ENCODE peak calls at places on chromosomes 7 and 10, in four cellular contexts. K, W, Z and Y are unnamed samples.

GRCh38 chr10:46310143-46310514 is 23.3 kb downstream of the ANTXRL start:
- DNase-seq in W (no peak), Z (no peak), K (no peak), Y (no peak)

GRCh38 chr10:80191589-80192270 is 13.6 kb downstream of the ANXA11 start:
- DNase-seq in W (no peak), K (no peak), Z (no peak), Y (no peak)

GRCh38 chr7:125338110-125338509 is 408.5 kb upstream of the POT1 start:
- DNase-seq in W (no peak), K (no peak), Z (no peak), Y (no peak)

GRCh38 chr7:93958216-93958615 is 36.7 kb downstream of the GNG11 start:
- DNase-seq in Z (no peak), W (no peak), K (no peak), Y (no peak)

GRCh38 chr7:21617916-21618390 is 75.1 kb downstream of the DNAH11 start:
- DNase-seq in K (no peak), W (no peak), Z (peak; percentile 79), Y (peak; percentile 47)

GRCh38 chr7:131896189-131896855 is 339.9 kb upstream of the PODXL start:
- DNase-seq in W (no peak), K (peak; percentile 47), Z (no peak), Y (no peak)

GRCh38 chr7:106616692-106617052 is 44.3 kb downstream of the CCDC71L start:
- DNase-seq in Z (no peak), W (no peak), K (no peak), Y (no peak)

GRCh38 chr7:94580601-94581000 is 71.0 kb downstream of the CASD1 start:
- DNase-seq in W (no peak), Z (peak; percentile 93), K (no peak), Y (no peak)

GRCh38 chr7:106610996-106611886 is 49.7 kb downstream of the CCDC71L start:
- DNase-seq in W (no peak), K (no peak), Z (no peak), Y (no peak)

GRCh38 chr10:113753020-113753692 is 1.7 kb downstream of the PLEKHS1 start:
- DNase-seq in W (no peak), K (no peak), Z (no peak), Y (no peak)

GRCh38 chr10:1752153-1752552 is 14.8 kb upstream of the ADARB2 start:
- DNase-seq in W (no peak), K (no peak), Z (no peak), Y (no peak)

GRCh38 chr7:131570401-131570800 is 14.0 kb upstream of the PODXL start:
- DNase-seq in W (no peak), K (no peak), Z (peak; percentile 9), Y (no peak)

GRCh38 chr10:59362184-59362966 is at the start of gene FAM13C:
- DNase-seq in K (peak; percentile 58), W (no peak), Z (peak; percentile 7), Y (peak; percentile 81)

GRCh38 chr7:65269150-65269856 is 104.4 kb upstream of the ZNF92 start:
- DNase-seq in W (peak; percentile 97), Z (peak; percentile 90), K (peak; percentile 88), Y (peak; percentile 96)

GRCh38 chr7:68063171-68063570 is 1066.5 kb downstream of the TYW1 start:
- DNase-seq in W (peak; percentile 27), Z (no peak), K (no peak), Y (peak; percentile 25)

GRCh38 chr10:35289198-35289597 is 47.1 kb upstream of the CCNY start:
- DNase-seq in K (no peak), W (no peak), Z (no peak), Y (no peak)

GRCh38 chr7:76220185-76221057 is 18.7 kb downstream of the SRRM3 start:
- DNase-seq in W (no peak), Z (peak; percentile 49), K (peak; percentile 62), Y (no peak)

GRCh38 chr10:43090188-43090587 is 13.3 kb downstream of the RET start:
- DNase-seq in K (no peak), Z (no peak), W (no peak), Y (no peak)

GRCh38 chr7:84372712-84373111 is 178.1 kb upstream of the SEMA3A start:
- DNase-seq in Z (no peak), K (no peak), W (no peak), Y (no peak)

GRCh38 chr10:15897282-15897681 is 37.0 kb upstream of the MINDY3 start:
- DNase-seq in W (no peak), Z (no peak), K (no peak), Y (no peak)

GRCh38 chr10:36109399-36110023 is 467.4 kb upstream of the FZD8 start:
- DNase-seq in Z (no peak), W (no peak), K (no peak), Y (no peak)

GRCh38 chr7:23491502-23491901 is 21.2 kb upstream of the IGF2BP3 start:
- DNase-seq in K (no peak), Z (no peak), W (no peak), Y (no peak)

GRCh38 chr7:151831606-151832005 is 45.3 kb downstream of the PRKAG2 start:
- DNase-seq in K (no peak), W (no peak), Z (no peak), Y (no peak)

GRCh38 chr10:97277551-97277950 is 14.9 kb downstream of the ARHGAP19 start:
- DNase-seq in K (no peak), Z (no peak), W (no peak), Y (no peak)

GRCh38 chr10:123517376-123517775 is 148.8 kb upstream of the GPR26 start:
- DNase-seq in K (no peak), W (no peak), Z (peak; percentile 41), Y (no peak)

GRCh38 chr7:86914468-86915054 is 144.9 kb downstream of the ELAPOR2 start:
- DNase-seq in K (no peak), W (peak; percentile 35), Z (peak; percentile 10), Y (no peak)

GRCh38 chr7:86911703-86912102 is 147.8 kb downstream of the ELAPOR2 start:
- DNase-seq in Z (peak; percentile 3), W (no peak), K (no peak), Y (no peak)

GRCh38 chr7:86904949-86905834 is 154.3 kb downstream of the ELAPOR2 start:
- DNase-seq in W (peak; percentile 20), K (no peak), Z (peak; percentile 16), Y (peak; percentile 60)

GRCh38 chr7:86913709-86914108 is 145.7 kb downstream of the ELAPOR2 start:
- DNase-seq in Z (no peak), W (no peak), K (no peak), Y (no peak)

GRCh38 chr7:86908948-86909347 is 150.5 kb downstream of the ELAPOR2 start:
- DNase-seq in K (no peak), Z (no peak), W (no peak), Y (no peak)
- TF ChIP-seq JUND in K (no peak), Z (no peak), W (no peak), Y (no peak)

GRCh38 chr7:16646427-16647081 is 573 bp downstream of the BZW2 start:
- DNase-seq in W (no peak), K (no peak), Z (no peak), Y (peak; percentile 23)

GRCh38 chr7:16644157-16644556 is 1.4 kb downstream of the ANKMY2 start:
- DNase-seq in Z (no peak), W (no peak), K (no peak), Y (no peak)

GRCh38 chr7:16645593-16646426 is at the start of the genes ANKMY2 and BZW2:
- DNase-seq in Z (peak; percentile 91), K (peak; percentile 85), W (peak; percentile 94), Y (peak; percentile 99)

GRCh38 chr7:16644624-16644986 is 949 bp downstream of the ANKMY2 start:
- DNase-seq in K (no peak), Z (peak; percentile 9), W (peak; percentile 79), Y (peak; percentile 36)

DNA sequence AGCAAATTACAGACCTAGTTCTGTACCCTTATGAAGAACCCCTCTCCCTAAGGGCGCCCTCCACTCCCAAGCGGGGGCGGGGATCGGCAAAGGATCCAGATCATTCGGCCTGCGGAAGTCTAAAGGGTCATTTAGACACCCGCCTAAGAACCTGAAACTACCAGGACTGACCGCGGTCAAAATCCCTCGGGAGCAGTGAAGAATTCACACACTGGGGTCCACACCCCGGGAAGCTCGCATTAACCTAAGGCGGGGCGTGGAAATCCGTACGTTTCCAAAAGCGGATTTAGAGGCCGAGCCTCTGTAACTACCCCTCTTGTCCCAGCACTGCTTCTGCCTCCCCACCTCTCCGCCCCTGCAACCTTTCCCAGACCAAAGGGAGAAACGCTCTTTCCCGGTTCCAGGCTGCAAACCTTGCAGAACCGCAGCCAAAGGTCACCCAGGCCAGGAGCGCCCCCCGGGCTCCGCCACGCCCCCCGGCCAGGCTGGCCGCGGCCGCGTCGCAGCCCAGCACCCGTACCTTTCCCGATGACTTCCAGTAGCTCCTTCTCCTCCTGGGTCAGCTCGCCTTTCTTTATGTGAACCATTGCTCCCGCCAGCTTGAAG is 464 bp downstream of the ANKMY2 start:
- DNase-seq in W (peak; percentile 60), K (no peak), Z (no peak), Y (no peak)
- TF ChIP-seq JUND in W (no peak), K (no peak), Z (no peak), Y (no peak)

GRCh38 chr7:34128762-34129161 is 223.4 kb downstream of the BMPER start:
- DNase-seq in Z (no peak), K (no peak), W (no peak), Y (no peak)
- TF ChIP-seq JUND in Z (no peak), K (no peak), W (no peak), Y (no peak)

GRCh38 chr10:112394475-112394875 is 20.6 kb downstream of the ACSL5 start:
- DNase-seq in K (no peak), Z (peak; percentile 99), W (no peak), Y (no peak)
- TF ChIP-seq JUND in K (no peak), Z (peak; percentile 26), W (no peak), Y (no peak)

GRCh38 chr10:86523348-86523747 is 1.8 kb upstream of the WAPL start:
- DNase-seq in K (no peak), Z (peak; percentile 21), W (peak; percentile 35), Y (peak; percentile 76)
- TF ChIP-seq JUND in K (no peak), Z (no peak), W (no peak), Y (no peak)

DNA sequence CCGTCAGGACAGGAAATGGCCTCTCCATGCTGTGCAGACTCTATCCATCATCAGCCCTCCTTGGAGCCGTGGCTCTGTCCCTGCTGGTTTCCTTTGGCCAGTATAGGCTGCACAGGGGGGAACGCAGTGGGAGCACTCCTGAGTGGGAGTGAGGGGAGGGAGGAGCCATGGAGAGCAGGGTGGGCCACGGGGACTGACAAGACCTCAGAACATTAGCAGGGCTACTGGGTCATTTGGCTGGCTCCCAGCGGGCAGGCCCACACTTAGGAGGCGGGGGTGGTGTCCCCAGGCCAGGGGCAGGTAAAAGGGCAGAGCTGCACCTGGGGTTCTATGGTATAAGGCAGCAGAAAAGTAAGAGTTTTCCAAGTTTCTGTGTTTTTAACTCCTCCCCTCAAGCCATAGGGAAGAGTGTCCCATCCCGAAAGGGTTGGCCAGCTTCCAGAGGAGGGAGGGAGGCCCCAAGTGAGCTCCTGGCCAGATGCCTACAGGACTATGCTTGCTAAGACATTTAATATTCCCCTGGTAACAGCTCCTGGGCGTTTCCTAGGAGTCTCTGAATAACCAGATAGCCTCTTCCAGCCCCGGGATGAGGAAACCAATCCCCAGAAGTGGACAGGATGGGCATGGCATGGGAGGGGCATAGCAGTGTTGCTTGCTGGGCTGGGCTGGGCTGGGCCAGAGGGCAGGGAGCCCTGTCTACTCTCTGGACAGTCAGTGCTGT is 5.5 kb upstream of the OPN4 start:
- DNase-seq in Z (no peak), K (no peak), W (no peak), Y (peak; percentile 63)
- TF ChIP-seq JUND in Z (no peak), K (no peak), W (no peak), Y (no peak)

GRCh38 chr10:116110736-116111135 is 162.3 kb downstream of the GFRA1 start:
- DNase-seq in K (no peak), Z (no peak), W (no peak), Y (no peak)
- TF ChIP-seq JUND in K (no peak), Z (no peak), W (no peak), Y (no peak)

GRCh38 chr10:63886281-63887025 is 365.3 kb downstream of the REEP3 start:
- DNase-seq in K (no peak), W (no peak), Z (no peak), Y (no peak)
- TF ChIP-seq JUND in K (no peak), W (no peak), Z (no peak), Y (no peak)